ENCODE peak calls at places on chromosomes 1 and 21, in five cellular contexts. I, D, V, P and N are unnamed samples.
A peak's percentile ranks its signal among the peaks of the same experiment; 100 is the strongest.

GRCh38 chr1:26724938-26725337 is 29.1 kb downstream of the ARID1A start:
- DNase-seq in D (no peak), V (no peak), I (peak; percentile 41), P (no peak), N (peak; percentile 45)

GRCh38 chr1:27650527-27651175 is 15.7 kb upstream of the FGR start:
- DNase-seq in I (peak; percentile 70), D (no peak), P (no peak), V (peak; percentile 70), N (peak; percentile 68)

GRCh38 chr1:91842056-91842455 is 43.9 kb downstream of the TGFBR3 start:
- DNase-seq in I (no peak), V (no peak), D (no peak), P (no peak), N (peak; percentile 29)

GRCh38 chr21:43865471-43866181 is 603 bp downstream of the AGPAT3 start:
- DNase-seq in D (no peak), V (peak; percentile 15), P (no peak), I (no peak), N (peak; percentile 58)

GRCh38 chr1:41447995-41448770 is 36.3 kb downstream of the EDN2 start:
- DNase-seq in V (no peak), D (no peak), I (no peak), P (no peak), N (peak; percentile 23)

GRCh38 chr1:16960560-16961296 is 19.7 kb downstream of the MFAP2 start:
- DNase-seq in I (peak; percentile 96), D (peak; percentile 75), V (peak; percentile 75), P (peak; percentile 84), N (peak; percentile 83)

GRCh38 chr1:9041116-9041779 is 15.0 kb upstream of the SLC2A7 start:
- DNase-seq in I (no peak), D (no peak), V (no peak), P (no peak), N (no peak)

GRCh38 chr1:77513839-77514763 is 168.4 kb downstream of the ZZZ3 start:
- DNase-seq in P (peak; percentile 33), D (peak; percentile 58), V (peak; percentile 86), I (peak; percentile 50), N (peak; percentile 69)

GRCh38 chr1:145898756-145899155 is 11.1 kb downstream of the ITGA10 start:
- DNase-seq in D (no peak), V (no peak), I (no peak), P (no peak), N (no peak)

GRCh38 chr21:14718957-14719356 is 172.8 kb upstream of the SAMSN1 start:
- DNase-seq in I (no peak), P (no peak), D (no peak), V (no peak), N (no peak)

GRCh38 chr1:109759513-109760334 is 4.0 kb downstream of the EPS8L3 start:
- DNase-seq in D (no peak), P (no peak), V (no peak), I (no peak), N (no peak)

GRCh38 chr1:204574016-204574855 is 58.0 kb downstream of the MDM4 start:
- DNase-seq in D (no peak), I (no peak), V (no peak), P (no peak), N (no peak)

GRCh38 chr1:36852586-36852985 is 181.7 kb downstream of the GRIK3 start:
- DNase-seq in I (no peak), D (no peak), V (no peak), P (no peak), N (no peak)

GRCh38 chr21:42364304-42364865 is 1.9 kb downstream of the TFF1 start:
- DNase-seq in P (no peak), V (no peak), I (no peak), D (no peak), N (no peak)

GRCh38 chr21:45982758-45983731 is 1.5 kb downstream of the COL6A1 start:
- DNase-seq in P (no peak), D (no peak), I (no peak), V (no peak), N (no peak)

GRCh38 chr1:39129514-39129913 is 75.0 kb upstream of the MACF1 start:
- DNase-seq in V (peak; percentile 58), D (no peak), P (no peak), I (no peak), N (peak; percentile 72)

GRCh38 chr1:200857804-200858203 is 15.0 kb upstream of the GPR25 start:
- DNase-seq in I (no peak), P (no peak), D (no peak), V (no peak), N (no peak)

GRCh38 chr1:200866521-200866920 is 6.3 kb upstream of the GPR25 start:
- DNase-seq in P (no peak), D (no peak), I (no peak), V (peak; percentile 47), N (no peak)

GRCh38 chr1:200867018-200867811 is 5.6 kb upstream of the GPR25 start:
- DNase-seq in V (peak; percentile 61), I (no peak), D (no peak), P (no peak), N (no peak)

GRCh38 chr1:200861937-200862647 is 10.7 kb upstream of the GPR25 start:
- DNase-seq in P (no peak), V (no peak), D (no peak), I (no peak), N (no peak)

DNA sequence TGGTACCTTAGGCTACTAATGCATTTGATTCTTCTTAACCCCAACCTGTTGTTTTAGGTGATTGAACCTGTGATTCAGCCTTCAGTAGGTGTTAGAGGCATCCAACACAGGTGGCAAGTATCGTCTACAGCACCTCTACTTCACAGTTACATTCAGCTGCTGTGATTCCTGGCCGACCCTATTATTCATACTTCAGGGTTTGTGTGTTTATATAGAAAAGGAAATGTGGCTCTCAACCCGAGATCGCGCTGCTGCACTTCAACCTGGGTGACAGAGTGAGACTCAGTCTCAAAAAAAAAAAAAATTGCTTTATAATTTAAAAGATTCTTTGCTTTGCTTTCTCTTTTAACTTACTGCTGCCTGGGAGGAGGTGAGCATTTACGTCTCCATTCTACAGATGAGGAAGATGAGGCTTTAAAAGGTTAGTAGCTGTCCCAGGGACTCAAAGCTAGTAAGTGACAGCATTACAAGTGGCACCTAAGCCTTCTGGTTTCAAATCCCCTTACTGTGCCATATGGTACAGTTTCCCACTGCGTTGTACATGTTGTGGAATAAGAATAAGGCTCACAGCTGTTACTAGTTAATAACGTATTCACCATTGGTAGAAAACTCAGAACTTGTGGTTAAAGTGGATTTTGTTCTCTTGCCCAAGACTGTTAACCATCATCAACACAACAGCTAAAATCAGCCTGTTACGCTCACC is 9.9 kb upstream of the GPR25 start:
- DNase-seq in P (no peak), V (no peak), D (no peak), I (no peak), N (no peak)
- H2AFZ ChIP-seq in P (no peak overlapping the region), V (no peak overlapping the region), D (no peak overlapping the region), I (no peak overlapping the region), N (no peak overlapping the region)

GRCh38 chr1:217014066-217014465 is 290.8 kb upstream of the ESRRG start:
- DNase-seq in D (no peak), P (no peak), V (no peak), I (no peak), N (no peak)
- H3K4me2 ChIP-seq in D (no peak overlapping the region), P (no peak overlapping the region), V (no peak overlapping the region), I (no peak overlapping the region), N (no peak overlapping the region)

GRCh38 chr1:107954121-107954520 is 10.9 kb downstream of the VAV3 start:
- DNase-seq in V (no peak), P (no peak), I (no peak), D (no peak), N (no peak)
- H2BK15ac ChIP-seq in V (no peak overlapping the region), P (no peak overlapping the region), I (no peak overlapping the region), D (no peak overlapping the region), N (no peak overlapping the region)

DNA sequence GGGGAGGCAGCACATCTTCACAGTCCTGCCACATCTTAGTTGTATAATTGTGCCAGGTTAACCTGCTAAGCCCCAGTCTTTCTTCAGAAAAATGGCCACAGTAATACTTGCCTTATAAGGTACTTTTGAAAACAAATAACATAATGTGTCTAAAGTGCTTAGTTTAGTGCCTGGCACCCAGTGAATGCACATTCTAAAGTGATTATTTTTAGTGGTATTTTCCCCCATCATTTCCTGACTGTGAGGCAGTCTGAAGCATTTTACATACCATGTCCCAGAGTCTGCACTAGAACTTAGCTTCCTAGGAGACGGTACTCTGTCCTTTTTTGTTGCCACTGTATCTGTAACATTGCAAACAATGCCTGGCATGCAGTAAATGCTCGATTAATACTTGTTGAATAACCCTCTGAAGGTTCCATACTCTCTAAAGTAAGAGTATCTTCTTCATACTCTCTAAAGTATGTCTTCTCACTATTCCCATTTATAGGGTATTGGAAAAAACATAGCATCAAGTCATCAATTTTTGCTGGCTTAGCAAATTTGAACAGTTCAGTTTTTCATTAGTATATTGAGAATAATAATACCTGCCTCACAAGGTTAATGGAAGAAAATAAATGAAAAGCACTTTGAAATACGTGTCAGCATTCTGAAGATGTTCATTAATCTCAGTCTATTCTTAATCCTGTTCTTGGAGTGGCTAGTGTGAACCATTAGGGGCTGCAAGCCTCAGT is 43.7 kb downstream of the FMO3 start:
- DNase-seq in I (no peak), P (no peak), D (no peak), V (no peak), N (no peak)
- H2AFZ ChIP-seq in I (no peak overlapping the region), P (no peak overlapping the region), D (no peak overlapping the region), V (no peak overlapping the region), N (no peak overlapping the region)

DNA sequence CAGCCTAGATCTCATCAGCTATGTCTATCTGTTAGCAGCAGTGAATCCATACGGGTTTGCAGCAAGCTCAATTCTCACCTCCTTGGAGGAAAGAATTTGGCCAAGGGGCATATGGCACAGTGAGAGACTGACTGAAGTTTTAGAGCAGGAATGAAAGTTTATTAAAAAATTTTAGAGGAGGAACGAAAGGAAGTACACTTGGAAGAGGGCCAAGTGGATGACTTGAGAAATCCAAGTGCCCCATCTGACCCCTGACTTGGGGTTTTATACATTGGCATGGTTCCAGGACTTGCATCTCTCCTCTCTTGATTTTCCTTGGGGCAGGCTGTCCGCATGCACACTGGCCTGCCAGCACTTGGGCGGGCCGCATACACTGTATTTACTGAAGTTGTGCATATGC is 9.2 kb upstream of the OSBPL9 start:
- DNase-seq in D (no peak), P (no peak), I (peak; percentile 4), V (no peak), N (no peak)
- H3K4me2 ChIP-seq in D (no peak overlapping the region), P (no peak overlapping the region), I (no peak overlapping the region), V (no peak overlapping the region), N (no peak overlapping the region)

GRCh38 chr1:5982868-5983267 is 9.4 kb downstream of the NPHP4 start:
- DNase-seq in P (no peak), I (no peak), D (no peak), V (no peak), N (peak; percentile 53)
- H2BK15ac ChIP-seq in P (no peak overlapping the region), I (no peak overlapping the region), D (no peak overlapping the region), V (no peak overlapping the region), N (no peak overlapping the region)